ENCODE peak calls at places on chromosome 5, in nine cellular contexts. C, B, A, G, V, H, S, L and R are unnamed samples.

GRCh38 chr5:78984020-78984610 is 995 bp downstream of the ARSB start:
- DNase-seq in C (no peak), B (peak), A (peak), G (no peak), V (no peak), H (no peak), S (no peak), L (no peak), R (no peak)

GRCh38 chr5:15993334-15993733 is 186.3 kb downstream of the MARCHF11 start:
- DNase-seq in C (no peak), B (peak), A (peak), G (no peak), V (no peak), H (no peak), S (no peak), L (peak), R (no peak)

GRCh38 chr5:134837530-134838181 is 8.1 kb upstream of the C5orf24 start:
- DNase-seq in C (no peak), B (no peak), A (peak), G (no peak), V (no peak), H (no peak), S (no peak), L (no peak), R (no peak)

GRCh38 chr5:54861212-54861894 is 124.0 kb downstream of the ESM1 start:
- DNase-seq in C (no peak), B (peak), A (peak), G (no peak), V (no peak), H (no peak), S (no peak), L (no peak), R (no peak)

GRCh38 chr5:107365355-107366109 is 305.2 kb downstream of the EFNA5 start:
- DNase-seq in C (no peak), B (peak), A (no peak), G (no peak), V (no peak), H (no peak), S (no peak), L (no peak), R (no peak)

GRCh38 chr5:72557576-72558336 is 50.5 kb upstream of the ZNF366 start:
- DNase-seq in C (no peak), B (peak), A (no peak), G (no peak), V (no peak), H (no peak), S (no peak), L (no peak), R (no peak)

GRCh38 chr5:92674322-92674721 is 906.7 kb downstream of the NR2F1-AS1 start:
- DNase-seq in C (no peak), B (no peak), A (no peak), G (no peak), V (no peak), H (no peak), S (no peak), L (no peak), R (no peak)

GRCh38 chr5:24621809-24622208 is 23.0 kb downstream of the CDH10 start:
- DNase-seq in C (no peak), B (no peak), A (no peak), G (peak), V (no peak), H (no peak), S (no peak), L (no peak), R (no peak)

GRCh38 chr5:52283221-52283620 is 504.5 kb upstream of the ITGA1 start:
- DNase-seq in C (no peak), B (no peak), A (peak), G (peak), V (no peak), H (no peak), S (no peak), L (peak), R (no peak)

GRCh38 chr5:176820937-176821336 is 10.6 kb downstream of the UNC5A start:
- DNase-seq in C (no peak), B (no peak), A (no peak), G (no peak), V (no peak), H (no peak), S (no peak), L (no peak), R (no peak)

GRCh38 chr5:124660229-124661093 is 86.0 kb downstream of the ZNF608 start:
- DNase-seq in C (no peak), B (no peak), A (no peak), G (peak), V (peak), H (no peak), S (no peak), L (peak), R (no peak)

GRCh38 chr5:87101321-87101720 is 166.4 kb upstream of the RASA1 start:
- DNase-seq in C (no peak), B (no peak), A (no peak), G (no peak), V (no peak), H (no peak), S (no peak), L (no peak), R (no peak)

GRCh38 chr5:172054611-172055153 is 48.2 kb upstream of the FBXW11 start:
- DNase-seq in C (no peak), B (no peak), A (no peak), G (no peak), V (no peak), H (no peak), S (no peak), L (no peak), R (no peak)

GRCh38 chr5:145701404-145701803 is 133.7 kb downstream of the PRELID2 start:
- DNase-seq in C (no peak), B (no peak), A (no peak), G (no peak), V (no peak), H (no peak), S (no peak), L (no peak), R (no peak)

GRCh38 chr5:149411738-149412519 is 32.8 kb upstream of the IL17B start:
- DNase-seq in C (no peak), B (no peak), A (no peak), G (no peak), V (no peak), H (no peak), S (no peak), L (no peak), R (no peak)

GRCh38 chr5:93189707-93190120 is 391.3 kb downstream of the NR2F1-AS1 start:
- DNase-seq in C (no peak), B (peak), A (peak), G (no peak), V (no peak), H (no peak), S (no peak), L (peak), R (no peak)